ENCODE peak calls at places on chromosomes 7 and 10, in seven cellular contexts. J is spleen; F is small intestine; B is GM12891; C is naive thymus-derived CD8-positive, alpha-beta T cell; H is ecto neural progenitor cell; T is ELR. W is an unnamed sample.

GRCh38 chr10:128779457-128779856 is 653.2 kb upstream of the MKI67 start:
- DNase-seq in J (no peak), T (no peak), B (no peak), C (no peak), H (no peak), F (no peak), W (no peak)

GRCh38 chr7:75624134-75624832 is 114.5 kb downstream of the HIP1 start:
- DNase-seq in T (no peak), J (peak; percentile 89), C (no peak), B (no peak), F (no peak), H (no peak), W (peak; percentile 62)

GRCh38 chr10:97686301-97686961 is 610 bp downstream of the AVPI1 start:
- DNase-seq in H (no peak), C (no peak), F (peak; percentile 42), T (peak; percentile 25), J (no peak), B (no peak), W (no peak)

GRCh38 chr10:125103466-125104377 is 56.6 kb downstream of the CTBP2 start:
- DNase-seq in T (no peak), J (peak; percentile 48), H (no peak), B (no peak), C (no peak), F (no peak), W (no peak)

GRCh38 chr7:131071786-131072504 is 255.7 kb upstream of the MKLN1 start:
- DNase-seq in H (no peak), T (peak; percentile 59), J (no peak), F (peak; percentile 71), C (no peak), B (no peak), W (peak; percentile 85)

GRCh38 chr10:93368210-93368609 is 113.9 kb downstream of the MYOF start:
- DNase-seq in H (no peak), F (no peak), C (no peak), T (no peak), J (no peak), B (no peak), W (no peak)

GRCh38 chr10:133257489-133258065 is 19.1 kb downstream of the ADAM8 start:
- DNase-seq in B (no peak), F (peak; percentile 80), J (peak; percentile 92), C (no peak), H (no peak), T (peak; percentile 49), W (peak; percentile 69)

GRCh38 chr10:4501306-4501705 is 324.7 kb upstream of the AKR1E2 start:
- DNase-seq in F (peak; percentile 10), C (no peak), T (peak; percentile 36), H (no peak), J (no peak), B (no peak), W (no peak)

GRCh38 chr7:78437118-78437517 is 638.5 kb downstream of the PHTF2 start:
- DNase-seq in B (no peak), C (no peak), F (no peak), T (peak; percentile 34), J (no peak), H (no peak), W (peak; percentile 66)

GRCh38 chr7:104795616-104796398 is 218.2 kb upstream of the KMT2E start:
- DNase-seq in B (no peak), F (no peak), J (no peak), T (peak; percentile 2), C (no peak), H (no peak), W (no peak)

GRCh38 chr10:121092341-121093099 is 241.4 kb downstream of the WDR11 start:
- DNase-seq in C (no peak), B (no peak), H (no peak), J (no peak), F (peak; percentile 81), T (no peak), W (peak; percentile 44)

GRCh38 chr10:29535012-29535777 is 99.6 kb downstream of the SVIL start:
- DNase-seq in H (peak; percentile 83), C (no peak), T (peak; percentile 85), F (peak; percentile 21), J (no peak), B (no peak), W (no peak)

GRCh38 chr7:130008941-130009847 is 42.0 kb downstream of the ZC3HC1 start:
- DNase-seq in F (peak; percentile 66), J (peak; percentile 63), T (peak; percentile 78), B (no peak), C (no peak), H (no peak), W (peak; percentile 64)

GRCh38 chr7:157633465-157634185 is 296.8 kb downstream of the DNAJB6 start:
- DNase-seq in T (no peak), F (no peak), B (no peak), H (no peak), C (no peak), J (no peak), W (no peak)

GRCh38 chr7:98399462-98399861 is 1.4 kb downstream of the BAIAP2L1 start:
- DNase-seq in H (no peak), F (no peak), T (peak; percentile 14), B (no peak), C (no peak), J (no peak), W (no peak)

GRCh38 chr7:5595545-5596045 is 172.0 kb upstream of the TNRC18 start:
- DNase-seq in F (no peak), B (no peak), C (no peak), T (peak; percentile 84), J (no peak), H (no peak), W (peak; percentile 96)

GRCh38 chr10:95698415-95698814 is 4.7 kb upstream of the TCTN3 start:
- DNase-seq in T (no peak), H (no peak), B (no peak), J (no peak), C (no peak), F (no peak), W (no peak)

GRCh38 chr10:68327889-68328786 is 3.7 kb upstream of the HNRNPH3 start:
- DNase-seq in C (no peak), B (no peak), H (no peak), J (no peak), F (peak; percentile 67), T (peak; percentile 83), W (peak; percentile 63)

GRCh38 chr7:44986218-44987053 is 7.6 kb upstream of the MYO1G start:
- DNase-seq in H (peak; percentile 96), J (peak; percentile 99), C (peak; percentile 95), T (peak; percentile 97), F (peak; percentile 94), B (peak; percentile 68), W (peak; percentile 96)

GRCh38 chr10:74855027-74855426 is 28.6 kb downstream of the KAT6B start:
- DNase-seq in F (peak; percentile 44), H (no peak), T (no peak), J (no peak), C (no peak), B (no peak), W (no peak)

GRCh38 chr10:51707821-51708424 is 8.5 kb upstream of the CSTF2T start:
- DNase-seq in C (no peak), B (no peak), T (no peak), J (no peak), H (no peak), F (no peak), W (no peak)

GRCh38 chr10:55629792-55630490 is 731.1 kb downstream of the ZWINT start:
- DNase-seq in T (no peak), B (no peak), J (peak; percentile 70), C (no peak), H (peak; percentile 70), F (peak; percentile 56), W (no peak)

GRCh38 chr7:143279186-143280098 is 5.3 kb upstream of the TMEM139 start:
- DNase-seq in J (no peak), F (peak; percentile 71), H (no peak), T (peak; percentile 54), B (no peak), C (peak; percentile 10), W (peak; percentile 23)

GRCh38 chr10:7121154-7121797 is 289.6 kb downstream of the SFMBT2 start:
- DNase-seq in B (peak; percentile 50), F (peak; percentile 30), J (peak; percentile 87), T (peak; percentile 25), C (peak; percentile 89), H (peak; percentile 73), W (no peak)

GRCh38 chr10:127100983-127101615 is 95.3 kb downstream of the INSYN2A start:
- DNase-seq in F (no peak), B (no peak), J (no peak), T (no peak), H (no peak), C (no peak), W (no peak)

GRCh38 chr10:51159841-51160240 is 85.6 kb downstream of the PRKG1 start:
- DNase-seq in J (no peak), H (no peak), F (no peak), C (no peak), T (no peak), B (no peak), W (no peak)

GRCh38 chr10:74681917-74682627 is 144.3 kb upstream of the KAT6B start:
- DNase-seq in B (no peak), C (no peak), H (no peak), T (no peak), F (peak; percentile 69), J (no peak), W (no peak)

GRCh38 chr7:158556721-158557440 is 30.7 kb downstream of the PTPRN2 start:
- DNase-seq in J (no peak), B (no peak), H (no peak), C (no peak), F (no peak), T (no peak), W (no peak)

GRCh38 chr7:55019329-55019690 is 493 bp downstream of the EGFR start:
- DNase-seq in B (peak; percentile 24), F (peak; percentile 65), J (no peak), T (peak; percentile 49), H (peak; percentile 71), C (no peak), W (no peak)

GRCh38 chr10:70566515-70567290 is 35.8 kb downstream of the PRF1 start:
- DNase-seq in J (no peak), H (no peak), C (no peak), B (no peak), T (no peak), F (no peak), W (no peak)

GRCh38 chr10:124745257-124745656 is 1.1 kb upstream of the FAM53B start:
- DNase-seq in C (no peak), F (no peak), H (no peak), T (no peak), B (no peak), J (no peak), W (no peak)

W was measured in NCI-H226.